ENCODE peak calls at places on chromosomes 16 and 17, in ten cellular contexts. One of them, this sample, is unnamed.

GRCh38 chr17:2241823-2242222 is 61.8 kb downstream of the SMG6 start:
- DNase-seq in breast epithelium: no peak
- DNase-seq in ovary: no peak
- DNase-seq in transverse colon: no peak
- DNase-seq in heart left ventricle: no peak
- DNase-seq in prostate gland: no peak
- DNase-seq in sigmoid colon: no peak
- DNase-seq in body of pancreas: no peak
- DNase-seq in A549: no peak
- DNase-seq in stomach: no peak
- DNase-seq in this sample: no peak

GRCh38 chr17:57522436-57523005 is 222.6 kb downstream of the CCDC182 start:
- DNase-seq in stomach: no peak
- DNase-seq in breast epithelium: no peak
- DNase-seq in sigmoid colon: no peak
- DNase-seq in A549: no peak
- DNase-seq in heart left ventricle: no peak
- DNase-seq in body of pancreas: no peak
- DNase-seq in prostate gland: no peak
- DNase-seq in ovary: no peak
- DNase-seq in transverse colon: no peak
- DNase-seq in this sample: no peak

GRCh38 chr17:72726936-72727335 is 365.6 kb downstream of the SLC39A11 start:
- DNase-seq in A549: no peak
- DNase-seq in prostate gland: no peak
- DNase-seq in heart left ventricle: no peak
- DNase-seq in transverse colon: peak; percentile 11
- DNase-seq in ovary: no peak
- DNase-seq in sigmoid colon: no peak
- DNase-seq in stomach: no peak
- DNase-seq in body of pancreas: no peak
- DNase-seq in breast epithelium: no peak
- DNase-seq in this sample: no peak

GRCh38 chr16:57577214-57577613 is 34.8 kb downstream of the ADGRG5 start:
- DNase-seq in heart left ventricle: no peak
- DNase-seq in stomach: no peak
- DNase-seq in transverse colon: no peak
- DNase-seq in sigmoid colon: no peak
- DNase-seq in ovary: no peak
- DNase-seq in breast epithelium: no peak
- DNase-seq in body of pancreas: no peak
- DNase-seq in prostate gland: no peak
- DNase-seq in A549: no peak
- DNase-seq in this sample: no peak

GRCh38 chr17:8479431-8479947 is 43.8 kb downstream of the NDEL1 start:
- DNase-seq in transverse colon: no peak
- DNase-seq in stomach: no peak
- DNase-seq in heart left ventricle: no peak
- DNase-seq in A549: no peak
- DNase-seq in ovary: peak; percentile 63
- DNase-seq in breast epithelium: peak; percentile 88
- DNase-seq in body of pancreas: no peak
- DNase-seq in prostate gland: no peak
- DNase-seq in sigmoid colon: peak; percentile 85
- DNase-seq in this sample: no peak

GRCh38 chr17:13601776-13602551 is at the start of gene HS3ST3A1:
- DNase-seq in stomach: no peak
- DNase-seq in body of pancreas: no peak
- DNase-seq in breast epithelium: no peak
- DNase-seq in ovary: peak; percentile 74
- DNase-seq in prostate gland: peak; percentile 5
- DNase-seq in transverse colon: peak; percentile 15
- DNase-seq in sigmoid colon: peak; percentile 78
- DNase-seq in heart left ventricle: peak; percentile 54
- DNase-seq in A549: no peak
- DNase-seq in this sample: no peak

GRCh38 chr17:4170639-4171280 is 27.8 kb downstream of the CYB5D2 start:
- DNase-seq in breast epithelium: no peak
- DNase-seq in prostate gland: no peak
- DNase-seq in sigmoid colon: no peak
- DNase-seq in heart left ventricle: no peak
- DNase-seq in stomach: no peak
- DNase-seq in A549: no peak
- DNase-seq in body of pancreas: no peak
- DNase-seq in ovary: no peak
- DNase-seq in transverse colon: no peak
- DNase-seq in this sample: no peak

GRCh38 chr16:692356-693108 is 2.3 kb upstream of the WDR24 start:
- DNase-seq in transverse colon: no peak
- DNase-seq in body of pancreas: no peak
- DNase-seq in heart left ventricle: no peak
- DNase-seq in A549: no peak
- DNase-seq in sigmoid colon: no peak
- DNase-seq in breast epithelium: no peak
- DNase-seq in ovary: no peak
- DNase-seq in prostate gland: no peak
- DNase-seq in stomach: no peak
- DNase-seq in this sample: no peak

GRCh38 chr17:67456103-67456502 is 79.0 kb downstream of the PITPNC1 start:
- DNase-seq in body of pancreas: no peak
- DNase-seq in ovary: no peak
- DNase-seq in stomach: no peak
- DNase-seq in breast epithelium: no peak
- DNase-seq in heart left ventricle: no peak
- DNase-seq in A549: no peak
- DNase-seq in prostate gland: no peak
- DNase-seq in sigmoid colon: no peak
- DNase-seq in transverse colon: no peak
- DNase-seq in this sample: no peak

GRCh38 chr16:27880312-27880711 is 183.2 kb downstream of the GSG1L start:
- DNase-seq in prostate gland: no peak
- DNase-seq in sigmoid colon: no peak
- DNase-seq in ovary: no peak
- DNase-seq in heart left ventricle: no peak
- DNase-seq in stomach: no peak
- DNase-seq in A549: no peak
- DNase-seq in transverse colon: no peak
- DNase-seq in body of pancreas: no peak
- DNase-seq in breast epithelium: no peak
- DNase-seq in this sample: no peak

GRCh38 chr16:27879601-27880247 is 183.8 kb downstream of the GSG1L start:
- DNase-seq in breast epithelium: no peak
- DNase-seq in sigmoid colon: no peak
- DNase-seq in body of pancreas: peak; percentile 35
- DNase-seq in heart left ventricle: peak; percentile 44
- DNase-seq in stomach: no peak
- DNase-seq in transverse colon: no peak
- DNase-seq in ovary: no peak
- DNase-seq in A549: no peak
- DNase-seq in prostate gland: no peak
- DNase-seq in this sample: peak; percentile 6

DNA sequence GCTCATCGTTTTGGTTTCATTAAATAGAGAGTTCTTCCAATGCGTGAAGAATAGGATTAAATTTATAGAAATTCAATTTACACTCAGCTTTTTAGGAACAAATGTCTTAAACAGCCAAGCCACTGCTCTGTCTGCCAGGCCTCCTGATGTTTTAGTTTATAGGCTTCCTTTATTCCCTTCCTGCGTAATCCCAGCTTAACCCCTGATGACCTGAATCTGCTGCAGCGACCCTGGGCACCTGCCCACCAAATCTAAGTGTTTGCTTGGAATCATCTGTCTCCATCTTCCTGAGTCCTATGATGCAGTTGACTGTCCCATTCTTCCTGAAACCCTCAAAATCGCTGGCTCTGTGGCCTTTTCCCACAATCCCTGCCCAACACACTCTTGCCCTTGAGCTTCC is 179.9 kb downstream of the GSG1L start:
- DNase-seq in breast epithelium: no peak
- DNase-seq in body of pancreas: no peak
- DNase-seq in heart left ventricle: no peak
- DNase-seq in prostate gland: no peak
- DNase-seq in sigmoid colon: no peak
- DNase-seq in ovary: no peak
- DNase-seq in A549: no peak
- DNase-seq in transverse colon: no peak
- DNase-seq in stomach: no peak
- DNase-seq in this sample: no peak
- TF ChIP-seq CTCF in breast epithelium: no peak
- TF ChIP-seq CTCF in body of pancreas: no peak
- TF ChIP-seq CTCF in heart left ventricle: no peak
- TF ChIP-seq CTCF in prostate gland: no peak
- TF ChIP-seq CTCF in sigmoid colon: no peak
- TF ChIP-seq CTCF in ovary: no peak
- TF ChIP-seq CTCF in A549: no peak
- TF ChIP-seq CTCF in transverse colon: no peak
- TF ChIP-seq CTCF in stomach: no peak
- TF ChIP-seq CTCF in this sample: no peak

GRCh38 chr17:44210342-44211192 is 8.9 kb downstream of the UBTF start:
- DNase-seq in stomach: peak; percentile 92
- DNase-seq in breast epithelium: peak; percentile 56
- DNase-seq in heart left ventricle: peak; percentile 88
- DNase-seq in prostate gland: peak; percentile 75
- DNase-seq in ovary: peak; percentile 88
- DNase-seq in body of pancreas: peak; percentile 89
- DNase-seq in transverse colon: peak; percentile 92
- DNase-seq in A549: peak; percentile 91
- DNase-seq in sigmoid colon: peak; percentile 96
- DNase-seq in this sample: peak; percentile 71

GRCh38 chr17:44212507-44213402 is 6.7 kb downstream of the UBTF start:
- DNase-seq in breast epithelium: no peak
- DNase-seq in sigmoid colon: no peak
- DNase-seq in heart left ventricle: no peak
- DNase-seq in prostate gland: no peak
- DNase-seq in stomach: no peak
- DNase-seq in transverse colon: no peak
- DNase-seq in body of pancreas: no peak
- DNase-seq in A549: no peak
- DNase-seq in ovary: no peak
- DNase-seq in this sample: no peak

GRCh38 chr17:44213403-44214229 is 5.9 kb downstream of the UBTF start:
- DNase-seq in ovary: no peak
- DNase-seq in breast epithelium: no peak
- DNase-seq in prostate gland: no peak
- DNase-seq in sigmoid colon: no peak
- DNase-seq in A549: no peak
- DNase-seq in heart left ventricle: no peak
- DNase-seq in transverse colon: no peak
- DNase-seq in stomach: no peak
- DNase-seq in body of pancreas: no peak
- DNase-seq in this sample: no peak

GRCh38 chr17:44209786-44210341 is 9.6 kb downstream of the UBTF start:
- DNase-seq in breast epithelium: no peak
- DNase-seq in prostate gland: no peak
- DNase-seq in transverse colon: no peak
- DNase-seq in heart left ventricle: no peak
- DNase-seq in ovary: no peak
- DNase-seq in body of pancreas: no peak
- DNase-seq in A549: no peak
- DNase-seq in stomach: no peak
- DNase-seq in sigmoid colon: no peak
- DNase-seq in this sample: no peak

GRCh38 chr17:44211281-44212265 is 7.9 kb downstream of the UBTF start:
- DNase-seq in sigmoid colon: no peak
- DNase-seq in stomach: no peak
- DNase-seq in transverse colon: no peak
- DNase-seq in ovary: no peak
- DNase-seq in heart left ventricle: no peak
- DNase-seq in breast epithelium: no peak
- DNase-seq in prostate gland: no peak
- DNase-seq in A549: no peak
- DNase-seq in body of pancreas: no peak
- DNase-seq in this sample: no peak
- TF ChIP-seq POLR2A in sigmoid colon: no peak
- TF ChIP-seq POLR2A in stomach: no peak
- TF ChIP-seq POLR2A in transverse colon: no peak
- TF ChIP-seq POLR2A in ovary: no peak
- TF ChIP-seq POLR2A in heart left ventricle: no peak
- TF ChIP-seq POLR2A in breast epithelium: no peak
- TF ChIP-seq POLR2A in prostate gland: no peak
- TF ChIP-seq POLR2A in A549: no peak
- TF ChIP-seq POLR2A in body of pancreas: no peak
- TF ChIP-seq POLR2A in this sample: no peak

DNA sequence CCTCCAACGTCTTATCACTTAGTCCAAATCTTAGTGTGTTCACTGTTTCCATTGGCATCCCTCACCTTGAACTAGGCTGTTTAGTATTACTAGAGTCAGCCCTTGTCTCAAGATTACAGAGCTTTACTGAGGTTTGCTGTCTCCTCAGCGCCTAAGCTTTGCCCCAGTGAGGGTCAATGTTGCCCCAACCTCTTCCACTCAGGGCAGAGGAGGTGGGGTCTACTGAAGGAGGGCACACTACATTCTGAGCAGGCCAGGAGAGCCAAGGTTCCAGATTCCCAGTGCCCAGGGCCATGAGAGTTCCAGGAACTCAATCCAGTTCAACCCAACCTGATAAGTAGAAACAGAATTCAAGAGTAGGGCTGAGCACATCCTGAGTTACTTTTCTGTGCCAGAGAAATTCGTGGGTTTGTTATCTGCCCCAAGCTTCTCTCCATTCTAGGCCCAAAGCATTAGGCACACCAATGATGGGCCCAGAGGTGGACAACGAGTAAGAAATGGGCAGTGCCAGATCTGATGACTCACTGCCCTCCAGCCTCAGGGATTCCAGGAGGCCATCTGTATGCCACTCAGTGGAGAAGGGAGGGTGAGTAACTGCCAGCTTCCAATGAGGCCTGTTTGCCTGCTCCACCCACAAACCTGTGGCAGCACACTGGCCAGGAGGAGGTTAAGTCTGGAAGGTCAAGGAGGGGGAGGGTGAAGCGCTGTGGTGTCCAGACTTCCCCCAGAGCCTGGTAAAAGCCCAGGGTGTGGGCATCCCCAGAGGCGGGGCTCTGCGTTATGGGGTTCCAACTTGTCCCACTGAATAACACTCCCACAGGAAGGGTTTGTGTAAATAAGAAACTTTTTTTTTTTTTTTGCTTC is 8.2 kb downstream of the TUBG2 start:
- DNase-seq in stomach: peak; percentile 60
- DNase-seq in transverse colon: peak; percentile 59
- DNase-seq in sigmoid colon: no peak
- DNase-seq in body of pancreas: peak; percentile 88
- DNase-seq in heart left ventricle: no peak
- DNase-seq in A549: peak; percentile 99
- DNase-seq in ovary: no peak
- DNase-seq in prostate gland: peak; percentile 39
- DNase-seq in breast epithelium: peak; percentile 73
- DNase-seq in this sample: no peak
- H3K27ac ChIP-seq in stomach: peak overlapping the region; percentile 72
- H3K27ac ChIP-seq in transverse colon: peak overlapping the region; percentile 78
- H3K27ac ChIP-seq in sigmoid colon: peak overlapping the region; percentile 81
- H3K27ac ChIP-seq in body of pancreas: peak overlapping the region; percentile 72
- H3K27ac ChIP-seq in heart left ventricle: peak overlapping the region; percentile 81
- H3K27ac ChIP-seq in A549: peak overlapping the region; percentile 78
- H3K27ac ChIP-seq in ovary: peak overlapping the region; percentile 57
- H3K27ac ChIP-seq in prostate gland: peak overlapping the region; percentile 68
- H3K27ac ChIP-seq in breast epithelium: peak overlapping the region; percentile 88
- H3K27ac ChIP-seq in this sample: peak overlapping the region; percentile 61

DNA sequence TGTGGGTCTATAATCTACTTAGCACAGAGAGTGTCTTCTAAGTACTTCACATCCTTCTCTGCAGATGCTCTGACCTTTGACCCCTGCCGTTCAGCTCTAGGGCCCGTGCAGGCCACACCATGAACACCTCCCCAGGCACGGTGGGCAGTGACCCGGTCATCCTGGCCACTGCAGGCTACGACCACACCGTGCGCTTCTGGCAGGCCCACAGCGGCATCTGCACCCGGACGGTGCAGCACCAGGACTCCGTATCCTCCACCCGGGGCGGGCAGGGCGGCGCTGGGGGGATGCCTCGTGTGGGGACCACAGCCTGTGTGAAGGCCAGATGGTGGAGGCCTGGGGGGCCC is 686 bp downstream of the MLST8 start:
- DNase-seq in body of pancreas: no peak
- DNase-seq in stomach: no peak
- DNase-seq in transverse colon: no peak
- DNase-seq in ovary: no peak
- DNase-seq in A549: no peak
- DNase-seq in sigmoid colon: no peak
- DNase-seq in breast epithelium: no peak
- DNase-seq in prostate gland: no peak
- DNase-seq in heart left ventricle: no peak
- DNase-seq in this sample: no peak
- TF ChIP-seq CTCF in body of pancreas: no peak
- TF ChIP-seq CTCF in stomach: no peak
- TF ChIP-seq CTCF in transverse colon: no peak
- TF ChIP-seq CTCF in ovary: no peak
- TF ChIP-seq CTCF in A549: no peak
- TF ChIP-seq CTCF in sigmoid colon: no peak
- TF ChIP-seq CTCF in breast epithelium: no peak
- TF ChIP-seq CTCF in prostate gland: no peak
- TF ChIP-seq CTCF in heart left ventricle: no peak
- TF ChIP-seq CTCF in this sample: no peak